ENCODE peak calls at places on chromosomes 7 and 10, in five cellular contexts. K, X, H, G and N are unnamed samples. For H3K36me3, H3K4me1 and H3K27me3, the result is how much of the 10 kb centered on the place peaks cover.

GRCh38 chr10:97713351-97713827 is at the start of gene MARVELD1:
- DNase-seq in G (peak), X (peak), H (peak), K (peak), N (peak)

GRCh38 chr10:122460891-122461293 is 461 bp upstream of the HTRA1 start:
- DNase-seq in K (no peak), X (no peak), H (no peak), G (no peak), N (peak)

GRCh38 chr7:107390921-107391320 is 78.9 kb upstream of the GPR22 start:
- DNase-seq in K (no peak), H (no peak), G (peak), X (no peak), N (no peak)

GRCh38 chr10:5692476-5693358 is 8.1 kb downstream of the TASOR2 start:
- DNase-seq in K (no peak), X (peak), H (peak), G (peak), N (peak)

GRCh38 chr7:105826143-105826542 is 50.3 kb downstream of the ATXN7L1 start:
- DNase-seq in K (no peak), X (no peak), G (no peak), H (no peak), N (peak)

GRCh38 chr10:113644185-113645120 is 19.4 kb downstream of the NRAP start:
- DNase-seq in G (no peak), X (peak), K (no peak), H (peak), N (no peak)

GRCh38 chr10:76382381-76382851 is 951.0 kb downstream of the LRMDA start:
- DNase-seq in H (no peak), G (no peak), K (no peak), X (no peak), N (peak)

GRCh38 chr10:62018141-62018911 is 116.8 kb downstream of the ARID5B start:
- DNase-seq in X (no peak), H (no peak), K (no peak), G (no peak), N (no peak)

GRCh38 chr7:141956084-141956483 is 9.3 kb upstream of the CLEC5A start:
- DNase-seq in G (no peak), H (no peak), K (no peak), X (no peak), N (no peak)

GRCh38 chr7:90568213-90568612 is 27.9 kb upstream of the CDK14 start:
- DNase-seq in H (no peak), G (no peak), X (no peak), K (no peak), N (no peak)

GRCh38 chr10:17038627-17039026 is 91.0 kb downstream of the CUBN start:
- DNase-seq in K (peak), H (peak), G (no peak), X (peak), N (peak)

GRCh38 chr10:4825868-4826787 is at the start of gene AKR1E2:
- DNase-seq in G (peak), H (peak), K (peak), X (peak), N (peak)

GRCh38 chr10:95513941-95514392 is 47.2 kb downstream of the SORBS1 start:
- DNase-seq in H (peak), K (peak), G (no peak), X (no peak), N (peak)

GRCh38 chr10:68333058-68333395 is 299 bp upstream of the PBLD start:
- DNase-seq in G (no peak), K (no peak), X (no peak), H (no peak), N (no peak)

GRCh38 chr7:40721344-40721949 is 586.6 kb downstream of the SUGCT start:
- DNase-seq in K (no peak), G (no peak), H (no peak), X (no peak), N (no peak)

GRCh38 chr10:96673318-96674099 is 46.8 kb downstream of the PIK3AP1 start:
- DNase-seq in G (no peak), H (peak), K (no peak), X (peak), N (peak)

GRCh38 chr7:47035522-47035921 is 546.4 kb downstream of the TNS3 start:
- DNase-seq in H (no peak), K (no peak), X (no peak), G (no peak), N (no peak)

DNA sequence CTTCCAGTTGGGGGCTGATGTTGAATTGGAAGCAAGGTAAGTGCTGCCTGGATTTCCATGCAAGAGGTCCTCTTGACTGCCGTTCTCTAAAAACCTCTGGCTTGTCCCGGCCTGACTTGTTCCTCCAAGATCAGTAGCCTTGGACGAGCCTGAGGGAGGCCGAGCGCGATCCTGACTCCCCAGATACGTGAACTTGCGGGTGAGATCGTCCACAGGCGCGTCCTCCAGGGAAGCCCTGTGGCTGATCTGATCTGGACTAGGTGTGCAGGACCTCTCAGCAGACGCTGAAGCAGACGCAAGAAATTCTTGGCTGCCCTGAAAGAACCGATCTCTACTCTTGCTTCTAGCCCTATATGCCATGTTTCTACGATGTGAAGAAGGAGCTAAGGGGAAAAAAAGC is 29.7 kb downstream of the ZC3HAV1 start:
- DNase-seq in H (no peak), K (no peak), G (no peak), X (no peak), N (no peak)
- H3K36me3 ChIP-seq in H (half or more), K (half or more), G (half or more), X (under half), N (under half)

GRCh38 chr10:79111846-79112614 is 43.3 kb downstream of the ZMIZ1 start:
- DNase-seq in G (no peak), H (peak), K (no peak), X (no peak), N (no peak)

GRCh38 chr10:79113827-79114226 is 45.1 kb downstream of the ZMIZ1 start:
- DNase-seq in K (no peak), H (no peak), X (no peak), G (no peak), N (no peak)

GRCh38 chr10:79111427-79111826 is 42.7 kb downstream of the ZMIZ1 start:
- DNase-seq in K (no peak), X (no peak), H (no peak), G (no peak), N (no peak)

GRCh38 chr10:79115302-79115701 is 46.5 kb downstream of the ZMIZ1 start:
- DNase-seq in X (no peak), G (no peak), H (no peak), K (no peak), N (no peak)

GRCh38 chr10:79112898-79113431 is 44.2 kb downstream of the ZMIZ1 start:
- DNase-seq in G (no peak), X (no peak), K (peak), H (peak), N (peak)
- H3K4me1 ChIP-seq in G (under half), X (under half), K (half or more), H (half or more), N (half or more)

GRCh38 chr10:125554753-125555152 is 128.2 kb downstream of the TEX36 start:
- DNase-seq in X (no peak), H (no peak), G (no peak), K (no peak), N (no peak)
- H3K27me3 ChIP-seq in X (under half), H (under half), G (under half), K (under half), N (under half)

GRCh38 chr10:79305515-79305914 is 41.8 kb upstream of the PPIF start:
- DNase-seq in K (no peak), X (no peak), G (no peak), H (no peak), N (no peak)
- H3K36me3 ChIP-seq in K (half or more), X (under half), G (under half), H (half or more), N (half or more)

DNA sequence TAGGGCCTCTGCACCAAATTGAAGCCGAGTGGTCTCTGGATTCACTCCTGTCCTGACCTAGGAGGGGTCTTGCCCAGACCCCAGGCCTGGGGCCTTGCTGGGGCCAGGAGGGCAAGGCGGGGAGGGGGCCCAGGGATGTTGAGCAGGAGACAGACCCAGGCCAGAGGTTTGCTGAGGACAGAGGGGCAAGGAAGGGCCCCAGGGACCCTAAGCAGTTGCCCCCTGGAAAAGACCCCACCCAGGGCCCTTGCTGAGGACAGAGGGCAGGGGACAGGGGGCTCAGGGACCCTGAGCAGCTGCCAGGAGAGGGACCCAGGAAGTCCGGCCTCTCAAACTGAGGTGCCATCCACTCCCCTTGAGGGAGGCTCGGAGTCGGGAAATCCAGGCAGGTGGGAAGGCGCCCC is 32.7 kb downstream of the FOXL3 start:
- DNase-seq in G (no peak), H (no peak), K (no peak), X (no peak), N (no peak)
- H3K4me1 ChIP-seq in G (under half), H (under half), K (under half), X (under half), N (under half)

GRCh38 chr7:1246871-1247526 is 14.3 kb downstream of the UNCX start:
- DNase-seq in X (no peak), K (no peak), H (no peak), G (no peak), N (no peak)
- H3K27me3 ChIP-seq in X (half or more), K (under half), H (half or more), G (half or more), N (half or more)

GRCh38 chr10:103316087-103316486 is 34.9 kb downstream of the PCGF6 start:
- DNase-seq in K (no peak), H (no peak), X (no peak), G (no peak), N (no peak)
- H3K36me3 ChIP-seq in K (under half), H (half or more), X (under half), G (half or more), N (under half)

GRCh38 chr10:71344154-71344915 is 25.3 kb downstream of the SLC29A3 start:
- DNase-seq in G (peak), K (no peak), X (no peak), H (no peak), N (no peak)

GRCh38 chr10:71344916-71345557 is 26.0 kb downstream of the SLC29A3 start:
- DNase-seq in H (no peak), X (no peak), G (no peak), K (no peak), N (no peak)

GRCh38 chr10:71346731-71347130 is 27.7 kb downstream of the SLC29A3 start:
- DNase-seq in K (no peak), H (no peak), X (no peak), G (no peak), N (no peak)

GRCh38 chr10:71347587-71348395 is 28.7 kb downstream of the SLC29A3 start:
- DNase-seq in K (no peak), X (peak), H (no peak), G (no peak), N (no peak)

DNA sequence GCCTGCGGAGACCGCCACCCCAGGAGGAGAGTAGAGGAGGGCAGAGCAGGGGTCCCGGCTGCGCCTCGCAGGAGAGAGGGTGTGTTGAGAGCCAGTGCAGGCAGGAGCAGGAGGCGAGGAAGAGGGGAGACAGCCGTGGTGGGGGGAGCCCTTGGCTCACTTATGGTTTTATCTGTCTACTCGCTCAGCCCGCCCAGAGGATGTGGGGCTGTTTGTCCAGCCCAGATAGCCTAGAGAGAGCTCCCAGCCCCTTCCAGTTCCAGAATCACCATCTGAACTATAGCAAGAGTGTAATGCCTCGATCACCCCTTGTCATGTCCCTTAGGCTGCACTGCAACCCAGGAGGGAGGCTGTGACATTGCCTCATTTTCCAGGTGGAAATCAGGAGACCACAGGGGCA is 26.7 kb downstream of the SLC29A3 start:
- DNase-seq in G (no peak), H (no peak), X (no peak), K (no peak), N (no peak)
- H3K4me1 ChIP-seq in G (under half), H (under half), X (under half), K (under half), N (under half)

GRCh38 chr10:110901954-110902819 is 16.8 kb downstream of the BBIP1 start:
- DNase-seq in G (no peak), H (no peak), K (no peak), X (no peak), N (peak)

GRCh38 chr10:110900983-110901382 is 18.0 kb downstream of the BBIP1 start:
- DNase-seq in G (no peak), K (no peak), H (no peak), X (no peak), N (no peak)

GRCh38 chr10:110897184-110897583 is 21.8 kb downstream of the BBIP1 start:
- DNase-seq in K (no peak), H (no peak), X (no peak), G (no peak), N (no peak)

GRCh38 chr10:110893559-110894179 is 21.9 kb downstream of the PDCD4 start:
- DNase-seq in H (no peak), X (no peak), K (no peak), G (peak), N (peak)

GRCh38 chr10:110898391-110898790 is 20.6 kb downstream of the BBIP1 start:
- DNase-seq in G (no peak), X (no peak), K (no peak), H (no peak), N (no peak)
- H3K27me3 ChIP-seq in G (under half), X (under half), K (under half), H (under half), N (under half)

GRCh38 chr10:60171436-60172013 is 218.2 kb downstream of the ANK3 start:
- DNase-seq in X (no peak), H (no peak), K (no peak), G (no peak), N (no peak)
- H3K36me3 ChIP-seq in X (under half), H (half or more), K (under half), G (under half), N (under half)